ENCODE peak calls at places on chromosome 17, in ten cellular contexts. One of them, this sample, is unnamed.

GRCh38 chr17:50064253-50064991 is 8.5 kb downstream of the ITGA3 start:
- DNase-seq in endothelial cell of umbilical vein: peak; percentile 82
- DNase-seq in heart right ventricle: peak; percentile 51
- DNase-seq in Calu3: peak; percentile 91
- DNase-seq in HFF-Myc: peak; percentile 78
- DNase-seq in cardiac fibroblast: peak; percentile 98
- DNase-seq in endothelial cell: no peak
- DNase-seq in mesothelial cell of epicardium: peak; percentile 55
- DNase-seq in gastrocnemius medialis: peak; percentile 56
- DNase-seq in lower lobe of right lung: peak; percentile 74
- DNase-seq in this sample: no peak

GRCh38 chr17:17567631-17568030 is 23.9 kb downstream of the PEMT start:
- DNase-seq in endothelial cell of umbilical vein: no peak
- DNase-seq in heart right ventricle: peak; percentile 73
- DNase-seq in Calu3: no peak
- DNase-seq in HFF-Myc: no peak
- DNase-seq in cardiac fibroblast: no peak
- DNase-seq in endothelial cell: no peak
- DNase-seq in mesothelial cell of epicardium: no peak
- DNase-seq in gastrocnemius medialis: peak; percentile 95
- DNase-seq in lower lobe of right lung: no peak
- DNase-seq in this sample: no peak

GRCh38 chr17:79420318-79421243 is 190.3 kb downstream of the RBFOX3 start:
- DNase-seq in endothelial cell of umbilical vein: peak; percentile 3
- DNase-seq in heart right ventricle: no peak
- DNase-seq in Calu3: no peak
- DNase-seq in HFF-Myc: no peak
- DNase-seq in cardiac fibroblast: peak; percentile 35
- DNase-seq in endothelial cell: peak; percentile 26
- DNase-seq in mesothelial cell of epicardium: no peak
- DNase-seq in gastrocnemius medialis: no peak
- DNase-seq in lower lobe of right lung: no peak
- DNase-seq in this sample: peak; percentile 58

GRCh38 chr17:68196394-68197090 is 51.3 kb upstream of the AMZ2 start:
- DNase-seq in endothelial cell of umbilical vein: no peak
- DNase-seq in heart right ventricle: no peak
- DNase-seq in Calu3: no peak
- DNase-seq in HFF-Myc: no peak
- DNase-seq in cardiac fibroblast: no peak
- DNase-seq in endothelial cell: peak; percentile 31
- DNase-seq in mesothelial cell of epicardium: peak; percentile 48
- DNase-seq in gastrocnemius medialis: no peak
- DNase-seq in lower lobe of right lung: no peak
- DNase-seq in this sample: no peak

GRCh38 chr17:8887834-8888703 is 20.6 kb upstream of the PIK3R6 start:
- DNase-seq in endothelial cell of umbilical vein: no peak
- DNase-seq in heart right ventricle: peak; percentile 54
- DNase-seq in Calu3: no peak
- DNase-seq in HFF-Myc: peak; percentile 17
- DNase-seq in cardiac fibroblast: peak; percentile 54
- DNase-seq in endothelial cell: peak; percentile 45
- DNase-seq in mesothelial cell of epicardium: peak; percentile 64
- DNase-seq in gastrocnemius medialis: no peak
- DNase-seq in lower lobe of right lung: no peak
- DNase-seq in this sample: no peak

GRCh38 chr17:81601525-81602120 is 35.3 kb downstream of the NPLOC4 start:
- DNase-seq in endothelial cell of umbilical vein: peak; percentile 80
- DNase-seq in heart right ventricle: no peak
- DNase-seq in Calu3: peak; percentile 55
- DNase-seq in HFF-Myc: peak; percentile 49
- DNase-seq in cardiac fibroblast: peak; percentile 85
- DNase-seq in endothelial cell: peak; percentile 48
- DNase-seq in mesothelial cell of epicardium: no peak
- DNase-seq in gastrocnemius medialis: no peak
- DNase-seq in lower lobe of right lung: no peak
- DNase-seq in this sample: peak; percentile 77

GRCh38 chr17:42050360-42051012 is at the start of gene C17orf113:
- DNase-seq in endothelial cell of umbilical vein: peak; percentile 36
- DNase-seq in heart right ventricle: peak; percentile 59
- DNase-seq in Calu3: peak; percentile 85
- DNase-seq in HFF-Myc: no peak
- DNase-seq in cardiac fibroblast: no peak
- DNase-seq in endothelial cell: peak; percentile 58
- DNase-seq in mesothelial cell of epicardium: peak; percentile 69
- DNase-seq in gastrocnemius medialis: peak; percentile 41
- DNase-seq in lower lobe of right lung: peak; percentile 71
- DNase-seq in this sample: peak; percentile 85

GRCh38 chr17:28473542-28473941 is at the start of gene SLC13A2:
- DNase-seq in endothelial cell of umbilical vein: no peak
- DNase-seq in heart right ventricle: no peak
- DNase-seq in Calu3: peak; percentile 28
- DNase-seq in HFF-Myc: no peak
- DNase-seq in cardiac fibroblast: no peak
- DNase-seq in endothelial cell: no peak
- DNase-seq in mesothelial cell of epicardium: no peak
- DNase-seq in gastrocnemius medialis: no peak
- DNase-seq in lower lobe of right lung: no peak
- DNase-seq in this sample: no peak

DNA sequence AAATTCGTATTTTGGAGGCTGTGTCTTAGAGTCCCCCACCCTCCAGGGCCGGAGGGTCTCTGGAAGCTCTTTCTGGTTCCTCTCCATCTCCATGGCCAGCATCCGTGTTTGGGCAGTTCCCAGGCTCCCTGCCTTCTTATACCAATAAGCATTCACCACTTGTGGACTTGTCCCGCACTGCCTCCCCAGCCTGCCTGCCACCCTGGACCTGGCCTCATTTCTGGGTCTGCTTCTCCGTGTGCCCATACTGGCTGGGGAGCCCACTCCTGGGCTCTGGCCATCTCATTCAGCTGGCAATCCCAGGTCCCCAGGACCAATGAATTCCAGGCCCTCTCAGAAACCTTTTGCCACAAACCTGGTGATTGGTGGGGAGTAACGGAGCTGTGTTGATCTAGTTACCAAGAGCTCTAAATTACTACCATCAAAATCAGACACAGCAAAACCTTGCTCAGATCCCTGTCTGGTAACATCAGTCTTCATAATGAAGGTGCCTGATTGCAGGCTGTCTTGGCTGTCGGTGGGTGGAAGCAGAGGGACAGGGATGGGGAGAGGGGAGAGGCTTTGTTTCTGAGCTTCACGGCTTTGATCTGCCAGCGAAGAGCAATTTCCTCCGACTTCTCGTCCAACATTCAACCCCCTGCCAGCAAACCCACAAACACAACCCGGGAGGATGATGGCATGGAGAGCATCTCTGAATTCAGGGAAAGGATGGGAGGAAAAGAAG is 27.7 kb upstream of the CRHR1 start:
- DNase-seq in endothelial cell of umbilical vein: no peak
- DNase-seq in heart right ventricle: no peak
- DNase-seq in Calu3: no peak
- DNase-seq in HFF-Myc: no peak
- DNase-seq in cardiac fibroblast: no peak
- DNase-seq in endothelial cell: no peak
- DNase-seq in mesothelial cell of epicardium: no peak
- DNase-seq in gastrocnemius medialis: no peak
- DNase-seq in lower lobe of right lung: no peak
- DNase-seq in this sample: no peak
- TF ChIP-seq CTCF in endothelial cell of umbilical vein: no peak
- TF ChIP-seq CTCF in heart right ventricle: no peak
- TF ChIP-seq CTCF in Calu3: no peak
- TF ChIP-seq CTCF in HFF-Myc: no peak
- TF ChIP-seq CTCF in cardiac fibroblast: no peak
- TF ChIP-seq CTCF in endothelial cell: no peak
- TF ChIP-seq CTCF in mesothelial cell of epicardium: no peak
- TF ChIP-seq CTCF in gastrocnemius medialis: no peak
- TF ChIP-seq CTCF in lower lobe of right lung: no peak
- TF ChIP-seq CTCF in this sample: no peak

GRCh38 chr17:78138204-78139060 is 7.8 kb upstream of the C17orf99 start:
- DNase-seq in endothelial cell of umbilical vein: no peak
- DNase-seq in heart right ventricle: no peak
- DNase-seq in Calu3: no peak
- DNase-seq in HFF-Myc: no peak
- DNase-seq in cardiac fibroblast: no peak
- DNase-seq in endothelial cell: no peak
- DNase-seq in mesothelial cell of epicardium: no peak
- DNase-seq in gastrocnemius medialis: no peak
- DNase-seq in lower lobe of right lung: no peak
- DNase-seq in this sample: no peak

GRCh38 chr17:78134899-78135385 is 4.4 kb downstream of the TMC8 start:
- DNase-seq in endothelial cell of umbilical vein: no peak
- DNase-seq in heart right ventricle: no peak
- DNase-seq in Calu3: no peak
- DNase-seq in HFF-Myc: no peak
- DNase-seq in cardiac fibroblast: no peak
- DNase-seq in endothelial cell: no peak
- DNase-seq in mesothelial cell of epicardium: no peak
- DNase-seq in gastrocnemius medialis: no peak
- DNase-seq in lower lobe of right lung: no peak
- DNase-seq in this sample: no peak

GRCh38 chr17:78140169-78141051 is 5.8 kb upstream of the C17orf99 start:
- DNase-seq in endothelial cell of umbilical vein: peak; percentile 84
- DNase-seq in heart right ventricle: peak; percentile 91
- DNase-seq in Calu3: peak; percentile 83
- DNase-seq in HFF-Myc: peak; percentile 78
- DNase-seq in cardiac fibroblast: peak; percentile 68
- DNase-seq in endothelial cell: peak; percentile 84
- DNase-seq in mesothelial cell of epicardium: peak; percentile 78
- DNase-seq in gastrocnemius medialis: peak; percentile 91
- DNase-seq in lower lobe of right lung: peak; percentile 99
- DNase-seq in this sample: peak; percentile 97

GRCh38 chr17:78135858-78136500 is 5.4 kb downstream of the TMC8 start:
- DNase-seq in endothelial cell of umbilical vein: no peak
- DNase-seq in heart right ventricle: no peak
- DNase-seq in Calu3: no peak
- DNase-seq in HFF-Myc: no peak
- DNase-seq in cardiac fibroblast: no peak
- DNase-seq in endothelial cell: no peak
- DNase-seq in mesothelial cell of epicardium: no peak
- DNase-seq in gastrocnemius medialis: no peak
- DNase-seq in lower lobe of right lung: no peak
- DNase-seq in this sample: no peak

GRCh38 chr17:78137392-78138203 is 7.0 kb downstream of the TMC8 start:
- DNase-seq in endothelial cell of umbilical vein: no peak
- DNase-seq in heart right ventricle: no peak
- DNase-seq in Calu3: no peak
- DNase-seq in HFF-Myc: no peak
- DNase-seq in cardiac fibroblast: no peak
- DNase-seq in endothelial cell: no peak
- DNase-seq in mesothelial cell of epicardium: no peak
- DNase-seq in gastrocnemius medialis: no peak
- DNase-seq in lower lobe of right lung: no peak
- DNase-seq in this sample: no peak
- TF ChIP-seq CTCF in endothelial cell of umbilical vein: peak; percentile 35
- TF ChIP-seq CTCF in heart right ventricle: no peak
- TF ChIP-seq CTCF in Calu3: peak; percentile 36
- TF ChIP-seq CTCF in HFF-Myc: peak; percentile 62
- TF ChIP-seq CTCF in cardiac fibroblast: peak; percentile 56
- TF ChIP-seq CTCF in endothelial cell: peak; percentile 49
- TF ChIP-seq CTCF in mesothelial cell of epicardium: peak; percentile 18
- TF ChIP-seq CTCF in gastrocnemius medialis: peak; percentile 13
- TF ChIP-seq CTCF in lower lobe of right lung: peak; percentile 37
- TF ChIP-seq CTCF in this sample: peak; percentile 67

DNA sequence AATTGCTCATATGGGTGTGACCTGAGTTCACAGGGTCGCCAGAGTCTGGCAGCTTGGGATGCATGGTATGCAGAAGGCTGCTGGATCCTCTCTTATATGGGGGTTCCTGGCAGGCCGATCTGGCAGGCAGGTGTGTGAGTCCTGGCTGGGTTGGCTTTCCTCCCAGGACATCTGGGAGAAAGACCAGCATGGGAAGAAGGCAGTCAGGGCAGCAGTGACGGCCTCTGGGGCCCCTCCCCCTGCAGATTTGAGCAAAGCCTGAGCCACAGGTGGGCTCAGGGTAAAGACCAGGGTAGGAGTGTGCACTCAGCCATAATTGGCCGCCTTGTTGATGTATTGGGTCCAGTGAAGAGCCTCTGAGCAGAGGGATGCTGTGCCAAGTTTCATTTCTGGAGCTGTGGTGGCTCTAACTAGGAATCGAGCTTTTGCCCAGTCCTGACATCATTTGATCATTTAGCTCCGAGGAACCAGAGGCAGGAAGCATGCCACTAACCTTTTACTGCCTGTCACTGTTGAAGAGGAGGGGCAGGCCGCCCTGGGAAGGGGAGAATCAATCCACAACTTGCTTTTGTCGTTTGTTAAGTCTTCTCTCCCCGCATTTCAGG is 174.3 kb downstream of the CCDC182 start:
- DNase-seq in endothelial cell of umbilical vein: no peak
- DNase-seq in heart right ventricle: no peak
- DNase-seq in Calu3: no peak
- DNase-seq in HFF-Myc: no peak
- DNase-seq in cardiac fibroblast: no peak
- DNase-seq in endothelial cell: no peak
- DNase-seq in mesothelial cell of epicardium: no peak
- DNase-seq in gastrocnemius medialis: peak; percentile 47
- DNase-seq in lower lobe of right lung: no peak
- DNase-seq in this sample: no peak
- TF ChIP-seq CTCF in endothelial cell of umbilical vein: no peak
- TF ChIP-seq CTCF in heart right ventricle: no peak
- TF ChIP-seq CTCF in Calu3: no peak
- TF ChIP-seq CTCF in HFF-Myc: no peak
- TF ChIP-seq CTCF in cardiac fibroblast: no peak
- TF ChIP-seq CTCF in endothelial cell: no peak
- TF ChIP-seq CTCF in mesothelial cell of epicardium: no peak
- TF ChIP-seq CTCF in gastrocnemius medialis: no peak
- TF ChIP-seq CTCF in lower lobe of right lung: no peak
- TF ChIP-seq CTCF in this sample: no peak

GRCh38 chr17:37220609-37220953 is 155.2 kb upstream of the C17orf78 start:
- DNase-seq in endothelial cell of umbilical vein: peak; percentile 49
- DNase-seq in heart right ventricle: no peak
- DNase-seq in Calu3: no peak
- DNase-seq in HFF-Myc: no peak
- DNase-seq in cardiac fibroblast: peak; percentile 49
- DNase-seq in endothelial cell: peak; percentile 34
- DNase-seq in mesothelial cell of epicardium: no peak
- DNase-seq in gastrocnemius medialis: no peak
- DNase-seq in lower lobe of right lung: no peak
- DNase-seq in this sample: no peak

GRCh38 chr17:37213927-37214326 is 161.9 kb upstream of the C17orf78 start:
- DNase-seq in endothelial cell of umbilical vein: no peak
- DNase-seq in heart right ventricle: no peak
- DNase-seq in Calu3: no peak
- DNase-seq in HFF-Myc: no peak
- DNase-seq in cardiac fibroblast: no peak
- DNase-seq in endothelial cell: no peak
- DNase-seq in mesothelial cell of epicardium: no peak
- DNase-seq in gastrocnemius medialis: no peak
- DNase-seq in lower lobe of right lung: no peak
- DNase-seq in this sample: no peak

GRCh38 chr17:37219876-37220608 is 155.7 kb upstream of the C17orf78 start:
- DNase-seq in endothelial cell of umbilical vein: peak; percentile 16
- DNase-seq in heart right ventricle: no peak
- DNase-seq in Calu3: no peak
- DNase-seq in HFF-Myc: no peak
- DNase-seq in cardiac fibroblast: peak; percentile 7
- DNase-seq in endothelial cell: no peak
- DNase-seq in mesothelial cell of epicardium: no peak
- DNase-seq in gastrocnemius medialis: no peak
- DNase-seq in lower lobe of right lung: no peak
- DNase-seq in this sample: no peak

GRCh38 chr17:37221865-37222264 is 153.9 kb upstream of the C17orf78 start:
- DNase-seq in endothelial cell of umbilical vein: no peak
- DNase-seq in heart right ventricle: no peak
- DNase-seq in Calu3: no peak
- DNase-seq in HFF-Myc: no peak
- DNase-seq in cardiac fibroblast: no peak
- DNase-seq in endothelial cell: no peak
- DNase-seq in mesothelial cell of epicardium: no peak
- DNase-seq in gastrocnemius medialis: no peak
- DNase-seq in lower lobe of right lung: no peak
- DNase-seq in this sample: no peak

DNA sequence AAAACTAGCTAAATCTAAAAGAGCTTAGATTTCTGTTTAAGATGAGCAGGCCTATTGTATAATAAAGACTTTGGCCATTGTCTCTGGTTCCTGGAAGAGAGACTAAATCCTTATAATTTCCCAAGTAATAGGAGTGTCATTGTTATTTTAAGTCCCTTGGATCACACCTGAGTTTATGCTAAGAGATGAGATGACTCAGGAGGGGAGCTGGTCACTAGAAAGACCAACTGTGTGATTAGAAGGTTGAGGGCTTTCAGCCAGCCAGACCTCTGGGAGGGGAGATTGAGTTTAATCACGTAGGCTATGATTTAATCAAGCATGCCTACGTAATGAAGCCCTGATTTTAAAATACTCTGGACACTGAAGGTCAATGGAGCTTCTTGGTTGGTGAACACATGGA is 156.9 kb upstream of the C17orf78 start:
- DNase-seq in endothelial cell of umbilical vein: no peak
- DNase-seq in heart right ventricle: no peak
- DNase-seq in Calu3: no peak
- DNase-seq in HFF-Myc: no peak
- DNase-seq in cardiac fibroblast: no peak
- DNase-seq in endothelial cell: no peak
- DNase-seq in mesothelial cell of epicardium: no peak
- DNase-seq in gastrocnemius medialis: peak; percentile 20
- DNase-seq in lower lobe of right lung: no peak
- DNase-seq in this sample: no peak
- TF ChIP-seq CTCF in endothelial cell of umbilical vein: no peak
- TF ChIP-seq CTCF in heart right ventricle: no peak
- TF ChIP-seq CTCF in Calu3: no peak
- TF ChIP-seq CTCF in HFF-Myc: no peak
- TF ChIP-seq CTCF in cardiac fibroblast: no peak
- TF ChIP-seq CTCF in endothelial cell: no peak
- TF ChIP-seq CTCF in mesothelial cell of epicardium: no peak
- TF ChIP-seq CTCF in gastrocnemius medialis: no peak
- TF ChIP-seq CTCF in lower lobe of right lung: no peak
- TF ChIP-seq CTCF in this sample: no peak

This sample was measured in GM10248.